ENCODE peak calls at places on chromosomes 12 and 14, in six cellular contexts. One of them, this sample, is unnamed.

GRCh38 chr12:105921872-105922669 is 216.7 kb downstream of the NUAK1 start:
- DNase-seq in IMR-90: no peak
- DNase-seq in H9: no peak
- DNase-seq in trophoblast cell: no peak
- DNase-seq in mesendoderm: no peak
- DNase-seq in H1: no peak
- DNase-seq in this sample: no peak

GRCh38 chr14:51922624-51923023 is 62.2 kb downstream of the GNG2 start:
- DNase-seq in IMR-90: peak; percentile 63
- DNase-seq in H9: no peak
- DNase-seq in trophoblast cell: no peak
- DNase-seq in mesendoderm: no peak
- DNase-seq in H1: no peak
- DNase-seq in this sample: peak; percentile 56

GRCh38 chr12:85279449-85280137 is 427 bp upstream of the ALX1 start:
- DNase-seq in IMR-90: no peak
- DNase-seq in H9: peak; percentile 65
- DNase-seq in trophoblast cell: peak; percentile 1
- DNase-seq in mesendoderm: peak; percentile 70
- DNase-seq in H1: no peak
- DNase-seq in this sample: peak; percentile 46

GRCh38 chr12:62472472-62472871 is 5.8 kb downstream of the MON2 start:
- DNase-seq in IMR-90: no peak
- DNase-seq in H9: no peak
- DNase-seq in trophoblast cell: no peak
- DNase-seq in mesendoderm: peak; percentile 95
- DNase-seq in H1: no peak
- DNase-seq in this sample: no peak

GRCh38 chr14:53144244-53144643 is 8.9 kb downstream of the DDHD1 start:
- DNase-seq in IMR-90: peak; percentile 39
- DNase-seq in H9: no peak
- DNase-seq in trophoblast cell: no peak
- DNase-seq in mesendoderm: no peak
- DNase-seq in H1: no peak
- DNase-seq in this sample: no peak

GRCh38 chr12:50986961-50987737 is 34.8 kb downstream of the HIGD1C start:
- DNase-seq in IMR-90: peak; percentile 72
- DNase-seq in H9: peak; percentile 71
- DNase-seq in trophoblast cell: peak; percentile 69
- DNase-seq in mesendoderm: peak; percentile 78
- DNase-seq in H1: no peak
- DNase-seq in this sample: peak; percentile 9

GRCh38 chr14:31270196-31270772 is 62.7 kb upstream of the HECTD1 start:
- DNase-seq in IMR-90: no peak
- DNase-seq in H9: peak; percentile 86
- DNase-seq in trophoblast cell: peak; percentile 66
- DNase-seq in mesendoderm: peak; percentile 47
- DNase-seq in H1: no peak
- DNase-seq in this sample: no peak

GRCh38 chr14:24816011-24816928 is 182.3 kb upstream of the GZMB start:
- DNase-seq in IMR-90: peak; percentile 37
- DNase-seq in H9: no peak
- DNase-seq in trophoblast cell: no peak
- DNase-seq in mesendoderm: no peak
- DNase-seq in H1: no peak
- DNase-seq in this sample: no peak

GRCh38 chr12:104166465-104166864 is 28.5 kb upstream of the NFYB start:
- DNase-seq in IMR-90: peak; percentile 60
- DNase-seq in H9: no peak
- DNase-seq in trophoblast cell: no peak
- DNase-seq in mesendoderm: no peak
- DNase-seq in H1: no peak
- DNase-seq in this sample: no peak

GRCh38 chr12:12983420-12984035 is 16.5 kb downstream of the HEBP1 start:
- DNase-seq in IMR-90: peak; percentile 69
- DNase-seq in H9: no peak
- DNase-seq in trophoblast cell: peak; percentile 78
- DNase-seq in mesendoderm: peak; percentile 49
- DNase-seq in H1: no peak
- DNase-seq in this sample: no peak

GRCh38 chr14:98512501-98513251 is 759.3 kb downstream of the BCL11B start:
- DNase-seq in IMR-90: no peak
- DNase-seq in H9: no peak
- DNase-seq in trophoblast cell: no peak
- DNase-seq in mesendoderm: peak; percentile 4
- DNase-seq in H1: no peak
- DNase-seq in this sample: no peak

GRCh38 chr12:98424726-98425401 is 90.5 kb upstream of the TMPO start:
- DNase-seq in IMR-90: peak; percentile 73
- DNase-seq in H9: peak; percentile 70
- DNase-seq in trophoblast cell: peak; percentile 94
- DNase-seq in mesendoderm: peak; percentile 78
- DNase-seq in H1: no peak
- DNase-seq in this sample: peak; percentile 37

GRCh38 chr14:26174395-26174794 is 423.4 kb downstream of the NOVA1 start:
- DNase-seq in IMR-90: no peak
- DNase-seq in H9: no peak
- DNase-seq in trophoblast cell: no peak
- DNase-seq in mesendoderm: no peak
- DNase-seq in H1: no peak
- DNase-seq in this sample: no peak

GRCh38 chr12:63151898-63152700 is 1.1 kb upstream of the AVPR1A start:
- DNase-seq in IMR-90: peak; percentile 24
- DNase-seq in H9: peak; percentile 82
- DNase-seq in trophoblast cell: peak; percentile 79
- DNase-seq in mesendoderm: peak; percentile 90
- DNase-seq in H1: peak; percentile 62
- DNase-seq in this sample: peak; percentile 69

GRCh38 chr14:72961579-72962335 is 35.5 kb downstream of the DCAF4 start:
- DNase-seq in IMR-90: peak; percentile 16
- DNase-seq in H9: no peak
- DNase-seq in trophoblast cell: peak; percentile 86
- DNase-seq in mesendoderm: peak; percentile 44
- DNase-seq in H1: no peak
- DNase-seq in this sample: no peak

GRCh38 chr14:26415618-26416123 is 182.2 kb downstream of the NOVA1 start:
- DNase-seq in IMR-90: no peak
- DNase-seq in H9: no peak
- DNase-seq in trophoblast cell: no peak
- DNase-seq in mesendoderm: no peak
- DNase-seq in H1: no peak
- DNase-seq in this sample: no peak

GRCh38 chr14:54606631-54607133 is 39.8 kb downstream of the SAMD4A start:
- DNase-seq in IMR-90: peak; percentile 83
- DNase-seq in H9: no peak
- DNase-seq in trophoblast cell: no peak
- DNase-seq in mesendoderm: no peak
- DNase-seq in H1: no peak
- DNase-seq in this sample: no peak

GRCh38 chr12:27303139-27304111 is 29.2 kb upstream of the BMAL2 start:
- DNase-seq in IMR-90: peak; percentile 61
- DNase-seq in H9: no peak
- DNase-seq in trophoblast cell: no peak
- DNase-seq in mesendoderm: no peak
- DNase-seq in H1: no peak
- DNase-seq in this sample: no peak

GRCh38 chr12:77723308-77723707 is 107.4 kb upstream of the NAV3 start:
- DNase-seq in IMR-90: no peak
- DNase-seq in H9: no peak
- DNase-seq in trophoblast cell: no peak
- DNase-seq in mesendoderm: no peak
- DNase-seq in H1: no peak
- DNase-seq in this sample: no peak

GRCh38 chr14:105852378-105853088 is 326.1 kb downstream of the TMEM121 start:
- DNase-seq in IMR-90: no peak
- DNase-seq in H9: peak; percentile 10
- DNase-seq in trophoblast cell: no peak
- DNase-seq in mesendoderm: no peak
- DNase-seq in H1: no peak
- DNase-seq in this sample: no peak

GRCh38 chr14:96806836-96807235 is 9.7 kb downstream of the VRK1 start:
- DNase-seq in IMR-90: no peak
- DNase-seq in H9: no peak
- DNase-seq in trophoblast cell: peak; percentile 86
- DNase-seq in mesendoderm: peak; percentile 50
- DNase-seq in H1: no peak
- DNase-seq in this sample: no peak

GRCh38 chr12:2283910-2284309 is 231.1 kb downstream of the CACNA1C start:
- DNase-seq in IMR-90: peak; percentile 53
- DNase-seq in H9: no peak
- DNase-seq in trophoblast cell: no peak
- DNase-seq in mesendoderm: no peak
- DNase-seq in H1: no peak
- DNase-seq in this sample: no peak
- H3K4ac ChIP-seq in IMR-90: peak overlapping the region; percentile 79
- H3K4ac ChIP-seq in H9: no peak overlapping the region
- H3K4ac ChIP-seq in trophoblast cell: no peak overlapping the region
- H3K4ac ChIP-seq in mesendoderm: no peak overlapping the region
- H3K4ac ChIP-seq in H1: no peak overlapping the region
- H3K4ac ChIP-seq in this sample: no peak overlapping the region

GRCh38 chr12:118061876-118062791 is 1.2 kb upstream of the WSB2 start:
- DNase-seq in IMR-90: peak; percentile 58
- DNase-seq in H9: peak; percentile 80
- DNase-seq in trophoblast cell: peak; percentile 72
- DNase-seq in mesendoderm: peak; percentile 93
- DNase-seq in H1: no peak
- DNase-seq in this sample: peak; percentile 35

GRCh38 chr12:118059645-118060275 is 1.2 kb downstream of the WSB2 start:
- DNase-seq in IMR-90: peak; percentile 22
- DNase-seq in H9: no peak
- DNase-seq in trophoblast cell: peak; percentile 42
- DNase-seq in mesendoderm: peak; percentile 90
- DNase-seq in H1: no peak
- DNase-seq in this sample: no peak

GRCh38 chr12:118060301-118061010 is 523 bp downstream of the WSB2 start:
- DNase-seq in IMR-90: no peak
- DNase-seq in H9: peak; percentile 34
- DNase-seq in trophoblast cell: peak; percentile 38
- DNase-seq in mesendoderm: no peak
- DNase-seq in H1: no peak
- DNase-seq in this sample: no peak

GRCh38 chr12:118058881-118059644 is 1.9 kb downstream of the WSB2 start:
- DNase-seq in IMR-90: peak; percentile 47
- DNase-seq in H9: no peak
- DNase-seq in trophoblast cell: peak; percentile 76
- DNase-seq in mesendoderm: no peak
- DNase-seq in H1: no peak
- DNase-seq in this sample: no peak

DNA sequence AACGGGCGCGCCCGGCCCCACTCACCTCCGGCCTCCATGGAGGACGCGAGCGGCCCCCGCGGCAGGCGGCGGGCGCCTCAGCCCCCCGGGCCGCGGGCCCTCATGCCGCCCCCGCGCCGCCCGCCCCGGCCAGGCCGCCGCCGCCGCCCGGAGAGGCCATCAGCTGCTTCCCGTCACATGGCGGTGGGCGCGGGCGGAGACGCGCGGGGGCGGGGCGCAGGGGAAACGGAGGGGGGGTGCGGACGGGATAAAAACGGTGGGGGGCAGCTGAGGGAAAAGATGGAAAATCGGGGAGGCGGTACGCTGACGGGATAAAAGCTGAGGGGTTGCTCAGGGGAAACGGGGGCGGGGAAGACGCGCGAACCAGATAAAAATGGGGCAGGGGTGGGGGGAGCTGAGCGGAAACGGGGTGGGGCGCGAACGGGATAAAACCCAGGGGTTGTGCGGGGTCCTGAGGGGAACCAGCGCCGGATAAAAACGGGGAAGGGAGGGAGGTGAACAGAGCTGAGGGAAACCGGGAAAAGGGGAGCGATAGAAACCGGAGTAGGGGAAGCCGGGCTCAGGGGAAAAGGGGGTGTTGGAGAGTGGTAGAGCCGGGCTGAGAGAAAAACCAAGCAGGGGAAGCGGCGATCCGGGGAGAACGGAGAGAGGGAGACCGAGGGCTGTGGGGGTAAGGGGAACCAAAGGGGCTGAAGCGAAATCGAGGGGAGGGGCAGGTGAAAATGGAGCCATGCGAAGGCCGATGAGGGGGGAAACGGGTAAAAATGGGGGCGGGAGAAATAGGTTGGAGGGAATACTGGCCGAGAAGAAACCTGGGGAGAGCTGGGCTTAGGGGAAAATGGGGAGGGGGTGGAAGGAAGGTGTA is at the start of gene WSB2:
- DNase-seq in IMR-90: peak; percentile 50
- DNase-seq in H9: peak; percentile 59
- DNase-seq in trophoblast cell: peak; percentile 49
- DNase-seq in mesendoderm: peak; percentile 58
- DNase-seq in H1: no peak
- DNase-seq in this sample: peak; percentile 35
- H2BK120ac ChIP-seq in IMR-90: peak within 1 kb of the TSS; percentile 86
- H2BK120ac ChIP-seq in H9: peak within 1 kb of the TSS; percentile 53
- H2BK120ac ChIP-seq in trophoblast cell: peak within 1 kb of the TSS; percentile 93
- H2BK120ac ChIP-seq in mesendoderm: peak within 1 kb of the TSS; percentile 98
- H2BK120ac ChIP-seq in H1: peak within 1 kb of the TSS; percentile 49
- H2BK120ac ChIP-seq in this sample: no peak within 1 kb of the TSS

DNA sequence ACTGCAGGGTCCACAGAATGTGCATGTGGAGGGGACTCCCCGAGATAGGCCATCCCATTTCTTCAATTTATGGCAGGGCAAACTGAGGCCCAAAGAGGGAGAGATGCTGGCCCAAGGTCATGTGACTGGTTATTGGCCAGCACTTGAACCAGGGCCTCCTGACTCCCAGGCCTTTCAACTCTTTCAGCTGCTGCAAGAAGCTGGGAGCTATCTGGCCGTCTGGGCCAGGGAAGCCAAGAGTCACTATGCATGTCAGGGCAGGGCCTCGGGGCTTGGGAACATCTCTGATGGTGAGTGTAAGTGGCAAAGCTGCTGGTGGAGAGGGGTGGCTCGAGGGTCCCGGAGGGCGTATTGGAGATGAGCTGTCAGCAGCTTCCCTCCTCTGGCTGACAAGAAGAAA is 9.5 kb upstream of the LTBP2 start:
- DNase-seq in IMR-90: no peak
- DNase-seq in H9: no peak
- DNase-seq in trophoblast cell: no peak
- DNase-seq in mesendoderm: peak; percentile 33
- DNase-seq in H1: no peak
- DNase-seq in this sample: no peak
- H3K4ac ChIP-seq in IMR-90: peak overlapping the region; percentile 94
- H3K4ac ChIP-seq in H9: no peak overlapping the region
- H3K4ac ChIP-seq in trophoblast cell: no peak overlapping the region
- H3K4ac ChIP-seq in mesendoderm: no peak overlapping the region
- H3K4ac ChIP-seq in H1: no peak overlapping the region
- H3K4ac ChIP-seq in this sample: no peak overlapping the region

GRCh38 chr12:122668268-122668667 is 34.9 kb downstream of the HCAR2 start:
- DNase-seq in IMR-90: no peak
- DNase-seq in H9: peak; percentile 42
- DNase-seq in trophoblast cell: peak; percentile 54
- DNase-seq in mesendoderm: no peak
- DNase-seq in H1: no peak
- DNase-seq in this sample: no peak

GRCh38 chr12:122665759-122666158 is 37.4 kb downstream of the HCAR2 start:
- DNase-seq in IMR-90: no peak
- DNase-seq in H9: no peak
- DNase-seq in trophoblast cell: peak; percentile 46
- DNase-seq in mesendoderm: no peak
- DNase-seq in H1: no peak
- DNase-seq in this sample: no peak

GRCh38 chr12:122661246-122661645 is 41.9 kb downstream of the HCAR2 start:
- DNase-seq in IMR-90: no peak
- DNase-seq in H9: no peak
- DNase-seq in trophoblast cell: peak; percentile 58
- DNase-seq in mesendoderm: no peak
- DNase-seq in H1: no peak
- DNase-seq in this sample: no peak

GRCh38 chr12:122661938-122662337 is 41.2 kb downstream of the HCAR2 start:
- DNase-seq in IMR-90: no peak
- DNase-seq in H9: no peak
- DNase-seq in trophoblast cell: no peak
- DNase-seq in mesendoderm: no peak
- DNase-seq in H1: no peak
- DNase-seq in this sample: no peak

GRCh38 chr12:122665349-122665748 is 37.8 kb downstream of the HCAR2 start:
- DNase-seq in IMR-90: no peak
- DNase-seq in H9: no peak
- DNase-seq in trophoblast cell: no peak
- DNase-seq in mesendoderm: no peak
- DNase-seq in H1: no peak
- DNase-seq in this sample: no peak
- H2BK120ac ChIP-seq in IMR-90: no peak overlapping the region
- H2BK120ac ChIP-seq in H9: no peak overlapping the region
- H2BK120ac ChIP-seq in trophoblast cell: no peak overlapping the region
- H2BK120ac ChIP-seq in mesendoderm: no peak overlapping the region
- H2BK120ac ChIP-seq in H1: no peak overlapping the region
- H2BK120ac ChIP-seq in this sample: no peak overlapping the region